ENCODE peak calls at places on chromosomes 1 and 21, in seven cellular contexts. M is aorta, I is NCI-H2081, T is lung, F is T47D, U is T-helper 1 cell, H is tibial artery. D is an unnamed sample.

GRCh38 chr1:3211996-3212395 is 143.0 kb downstream of the PRDM16 start:
- DNase-seq in M (no peak), I (no peak), T (no peak), F (no peak), U (no peak), H (no peak), D (no peak)

GRCh38 chr21:43345046-43345745 is 81.7 kb downstream of the SIK1 start:
- DNase-seq in M (no peak), I (no peak), T (no peak), F (no peak), U (no peak), H (no peak), D (no peak)

GRCh38 chr1:59329412-59330053 is 32.6 kb downstream of the FGGY start:
- DNase-seq in M (no peak), I (no peak), T (no peak), F (no peak), U (no peak), H (no peak), D (no peak)

GRCh38 chr1:221837886-221838285 is 96.0 kb upstream of the DUSP10 start:
- DNase-seq in M (no peak), I (no peak), T (no peak), F (no peak), U (no peak), H (no peak), D (no peak)

GRCh38 chr1:58983159-58983558 is 199.3 kb upstream of the JUN start:
- DNase-seq in M (no peak), I (no peak), T (no peak), F (no peak), U (no peak), H (no peak), D (no peak)

GRCh38 chr1:172109357-172109756 is 268.1 kb downstream of the DNM3 start:
- DNase-seq in M (no peak), I (no peak), T (no peak), F (no peak), U (no peak), H (no peak), D (no peak)

GRCh38 chr1:22328331-22329170 is 123.1 kb upstream of the ZBTB40 start:
- DNase-seq in M (no peak), I (no peak), T (no peak), F (no peak), U (no peak), H (no peak), D (no peak)

GRCh38 chr1:174399211-174399610 is 48.6 kb upstream of the GPR52 start:
- DNase-seq in M (no peak), I (no peak), T (no peak), F (no peak), U (no peak), H (no peak), D (no peak)

GRCh38 chr1:208254862-208255261 is 10.7 kb upstream of the PLXNA2 start:
- DNase-seq in M (no peak), I (no peak), T (no peak), F (no peak), U (no peak), H (no peak), D (no peak)

GRCh38 chr1:206935491-206936067 is 10.7 kb downstream of the PIGR start:
- DNase-seq in M (peak), I (no peak), T (peak), F (no peak), U (no peak), H (no peak), D (no peak)

GRCh38 chr1:38217316-38217715 is 170.7 kb upstream of the POU3F1 start:
- DNase-seq in M (no peak), I (no peak), T (no peak), F (no peak), U (no peak), H (no peak), D (no peak)

D was measured in T-helper 9 cell.